ENCODE peak calls at places on chromosomes 4 and X, in seven cellular contexts. E is IMR-90, L is A549, W is breast epithelium, B is right lobe of liver, P is body of pancreas, J is esophagus squamous epithelium. T is an unnamed sample.

GRCh38 chr4:3532714-3533336 is 603 bp upstream of the LRPAP1 start:
- DNase-seq in W (no peak), J (no peak), B (no peak), P (no peak), E (no peak), L (no peak), T (no peak)

GRCh38 chrX:87900320-87900908 is 382.8 kb downstream of the KLHL4 start:
- DNase-seq in E (no peak), B (no peak), P (no peak), L (no peak), W (no peak), J (no peak), T (no peak)

GRCh38 chr4:148550788-148551187 is 108.6 kb upstream of the NR3C2 start:
- DNase-seq in B (no peak), W (no peak), P (no peak), E (no peak), J (no peak), L (no peak), T (no peak)

GRCh38 chrX:42290608-42291007 is 367.3 kb upstream of the CASK start:
- DNase-seq in E (peak), L (no peak), B (no peak), P (no peak), W (no peak), J (no peak), T (no peak)

GRCh38 chrX:24777660-24778059 is 83.9 kb downstream of the POLA1 start:
- DNase-seq in B (no peak), W (no peak), L (no peak), J (no peak), E (no peak), P (no peak), T (no peak)

GRCh38 chr4:8894424-8894816 is 22.8 kb upstream of the HMX1 start:
- DNase-seq in E (no peak), L (no peak), J (no peak), W (no peak), B (no peak), P (no peak), T (no peak)

GRCh38 chr4:757111-757510 is 51.5 kb downstream of the PCGF3 start:
- DNase-seq in P (no peak), J (no peak), B (no peak), W (no peak), E (no peak), L (no peak), T (no peak)

GRCh38 chr4:147339116-147339515 is 141.8 kb upstream of the EDNRA start:
- DNase-seq in J (no peak), E (peak), L (no peak), W (no peak), B (no peak), P (no peak), T (no peak)

GRCh38 chr4:86967798-86968197 is 33.0 kb downstream of the AFF1 start:
- DNase-seq in W (no peak), L (no peak), J (no peak), B (no peak), P (no peak), E (peak), T (no peak)

GRCh38 chrX:17616936-17617335 is 120.4 kb upstream of the SCML1 start:
- DNase-seq in W (no peak), P (no peak), J (no peak), B (no peak), L (no peak), E (no peak), T (no peak)

GRCh38 chrX:19350831-19351447 is 7.2 kb downstream of the PDHA1 start:
- DNase-seq in P (no peak), W (no peak), B (no peak), L (no peak), E (no peak), J (no peak), T (no peak)

GRCh38 chr4:146379744-146380143 is 142.0 kb downstream of the SLC10A7 start:
- DNase-seq in L (no peak), W (no peak), P (no peak), B (no peak), J (no peak), E (peak), T (no peak)

GRCh38 chrX:42096262-42096939 is 173.0 kb upstream of the CASK start:
- DNase-seq in J (no peak), W (no peak), E (peak), L (peak), P (peak), B (no peak), T (no peak)

GRCh38 chr4:27084685-27085356 is 224.2 kb downstream of the STIM2 start:
- DNase-seq in J (no peak), E (peak), L (peak), W (no peak), P (no peak), B (no peak), T (peak)

GRCh38 chrX:136781180-136781797 is 557 bp upstream of the ARHGEF6 start:
- DNase-seq in E (no peak), B (no peak), P (no peak), J (no peak), L (no peak), W (no peak), T (no peak)

GRCh38 chr4:138222041-138222440 is 20.1 kb downstream of the SLC7A11 start:
- DNase-seq in E (peak), J (no peak), W (no peak), P (peak), L (no peak), B (no peak), T (no peak)

GRCh38 chr4:132866616-132867015 is 282.5 kb upstream of the PCDH10 start:
- DNase-seq in J (no peak), L (no peak), E (no peak), W (no peak), B (no peak), P (no peak), T (no peak)

GRCh38 chr4:85952518-85952917 is 407.3 kb downstream of the MAPK10 start:
- DNase-seq in P (no peak), E (peak), L (no peak), J (no peak), B (no peak), W (no peak), T (no peak)

GRCh38 chr4:169791527-169792156 is 33.9 kb upstream of the HPF1 start:
- DNase-seq in L (peak), P (peak), J (no peak), W (no peak), E (peak), B (peak), T (peak)

GRCh38 chrX:86021652-86022289 is 25.6 kb downstream of the CHM start:
- DNase-seq in W (no peak), J (no peak), L (no peak), E (no peak), B (no peak), P (no peak), T (no peak)

GRCh38 chrX:6225307-6226052 is 3.2 kb downstream of the NLGN4X start:
- DNase-seq in E (no peak), P (no peak), J (no peak), W (no peak), B (no peak), L (no peak), T (no peak)

GRCh38 chrX:48530736-48531135 is 8.8 kb upstream of the TBC1D25 start:
- DNase-seq in L (no peak), J (no peak), B (no peak), E (no peak), W (no peak), P (no peak), T (no peak)

GRCh38 chr4:162959056-162959455 is 207.6 kb downstream of the NAF1 start:
- DNase-seq in E (no peak), J (no peak), P (no peak), L (no peak), W (no peak), B (no peak), T (peak)

GRCh38 chr4:46839128-46839527 is 69.9 kb downstream of the COX7B2 start:
- DNase-seq in L (no peak), E (no peak), W (no peak), J (no peak), B (no peak), P (no peak), T (no peak)

GRCh38 chr4:16269742-16270522 is 43.7 kb upstream of the TAPT1 start:
- DNase-seq in J (no peak), W (no peak), P (no peak), L (no peak), B (no peak), E (peak), T (no peak)

GRCh38 chr4:25308761-25309160 is 3.8 kb upstream of the ZCCHC4 start:
- DNase-seq in P (no peak), J (no peak), L (no peak), B (no peak), W (no peak), E (peak), T (no peak)

GRCh38 chrX:139049455-139049854 is 337.9 kb upstream of the FGF13 start:
- DNase-seq in W (no peak), L (no peak), P (no peak), E (no peak), J (no peak), B (no peak), T (no peak)

GRCh38 chrX:153533041-153533565 is 15.7 kb downstream of the ATP2B3 start:
- DNase-seq in W (no peak), L (no peak), B (no peak), E (no peak), J (no peak), P (no peak), T (no peak)

GRCh38 chr4:125389713-125390112 is 75.0 kb downstream of the FAT4 start:
- DNase-seq in W (no peak), B (no peak), E (peak), P (no peak), L (no peak), J (no peak), T (no peak)

GRCh38 chrX:25442501-25442900 is 426.7 kb upstream of the ARX start:
- DNase-seq in E (no peak), P (no peak), J (no peak), L (no peak), W (no peak), B (no peak), T (no peak)

GRCh38 chr4:119040711-119041185 is 94.9 kb upstream of the MYOZ2 start:
- DNase-seq in W (no peak), L (no peak), E (peak), P (no peak), J (no peak), B (no peak), T (no peak)

GRCh38 chrX:48761674-48762471 is at the start of gene GLOD5:
- DNase-seq in E (no peak), J (no peak), P (peak), W (peak), B (peak), L (no peak), T (no peak)

GRCh38 chr4:104571341-104571740 is 76.6 kb upstream of the CXXC4 start:
- DNase-seq in W (no peak), B (no peak), L (no peak), E (no peak), P (no peak), J (no peak), T (no peak)

GRCh38 chr4:105343523-105343931 is 130.3 kb downstream of the PPA2 start:
- DNase-seq in L (no peak), J (no peak), B (no peak), W (no peak), E (peak), P (no peak), T (no peak)

GRCh38 chr4:159358226-159358625 is 255.3 kb downstream of the RAPGEF2 start:
- DNase-seq in E (peak), P (no peak), B (no peak), J (no peak), L (no peak), W (no peak), T (no peak)

GRCh38 chr4:109738104-109738872 is 8.4 kb upstream of the PLA2G12A start:
- DNase-seq in L (no peak), B (no peak), W (no peak), E (no peak), J (no peak), P (no peak), T (no peak)
- TF ChIP-seq POLR2A in L (no peak), B (no peak), W (no peak), E (no peak), J (no peak), P (no peak), T (no peak)

GRCh38 chr4:98143001-98143899 is at the start of gene STPG2:
- DNase-seq in L (peak), J (peak), B (peak), W (peak), P (peak), E (peak), T (peak)
- TF ChIP-seq POLR2A in L (peak), J (no peak), B (peak), W (peak), P (peak), E (peak), T (peak)

DNA sequence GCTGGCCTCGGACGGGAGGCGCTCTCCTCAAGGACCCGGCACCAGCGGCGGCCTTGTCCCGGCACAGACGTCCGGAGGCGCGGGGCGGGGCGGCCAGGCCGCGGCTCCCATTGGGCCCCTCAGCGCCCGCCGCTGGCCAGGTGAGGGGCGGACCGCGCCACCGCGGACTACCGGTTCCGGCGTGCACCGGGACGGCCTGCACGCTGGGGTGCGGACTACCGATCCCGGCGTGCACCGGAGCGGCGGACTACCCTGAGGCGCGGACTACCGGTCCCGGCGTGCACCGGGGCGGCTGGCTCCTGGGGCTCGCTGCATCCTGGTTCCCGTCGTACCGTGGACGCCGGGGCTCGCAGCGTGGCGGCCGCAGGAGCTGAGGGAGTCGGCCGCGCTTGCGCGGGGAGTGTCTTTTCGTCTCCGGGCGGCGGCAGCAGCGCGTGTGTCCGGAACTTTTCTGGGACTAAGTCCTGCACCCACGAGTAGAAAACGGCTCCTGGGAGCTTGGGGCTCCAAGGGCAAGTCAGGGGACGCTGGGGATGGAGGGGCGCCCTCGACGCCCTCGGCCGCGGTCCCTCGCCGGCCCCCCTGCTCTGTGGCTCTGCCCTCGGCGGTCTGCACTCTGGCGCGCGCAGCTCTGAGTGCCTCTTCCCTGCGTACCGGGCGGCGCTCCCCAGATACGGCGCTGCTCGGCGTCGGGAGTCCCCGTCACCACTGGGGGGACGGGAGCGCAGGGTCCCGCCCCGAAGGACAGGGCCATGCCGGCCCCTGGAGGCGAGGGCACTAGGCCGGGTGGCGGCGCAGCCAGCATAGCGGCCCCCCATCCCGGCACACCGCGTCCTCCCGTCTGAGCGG is at the start of gene LETM1:
- DNase-seq in W (peak), E (peak), J (peak), P (peak), B (peak), L (peak), T (peak)
- TF ChIP-seq POLR2A in W (peak), E (peak), J (peak), P (peak), B (peak), L (peak), T (peak)

GRCh38 chrX:68894513-68895338 is 65.9 kb downstream of the EFNB1 start:
- DNase-seq in E (peak), P (peak), W (peak), L (no peak), B (no peak), J (no peak), T (peak)
- TF ChIP-seq POLR2A in E (no peak), P (peak), W (no peak), L (no peak), B (no peak), J (no peak), T (no peak)

GRCh38 chr4:1830642-1831228 is 25.2 kb downstream of the LETM1 start:
- DNase-seq in B (no peak), J (no peak), W (no peak), P (no peak), E (no peak), L (no peak), T (no peak)
- TF ChIP-seq POLR2A in B (no peak), J (no peak), W (no peak), P (no peak), E (no peak), L (no peak), T (no peak)

GRCh38 chr4:122826596-122827257 is at the start of gene FGF2:
- DNase-seq in L (peak), B (peak), W (peak), J (no peak), P (peak), E (peak), T (peak)
- TF ChIP-seq POLR2A in L (peak), B (no peak), W (no peak), J (no peak), P (no peak), E (peak), T (no peak)